ENCODE peak calls at places on chromosomes 11 and 22, in nine cellular contexts. S, G, N, X, U, H, I, V and O are unnamed samples.

GRCh38 chr11:129021295-129021694 is 78.6 kb upstream of the TP53AIP1 start:
- DNase-seq in X (no peak), H (no peak), U (no peak), V (no peak), I (no peak), N (no peak), G (no peak), S (no peak), O (no peak)

GRCh38 chr11:28086569-28086968 is 21.4 kb downstream of the KIF18A start:
- DNase-seq in U (no peak), I (no peak), X (peak), S (no peak), N (no peak), G (no peak), V (no peak), H (no peak), O (no peak)

GRCh38 chr11:113278925-113279324 is 35.5 kb upstream of the TTC12 start:
- DNase-seq in G (no peak), N (no peak), U (no peak), I (no peak), X (no peak), H (no peak), S (no peak), V (no peak), O (no peak)

GRCh38 chr11:20162824-20163777 is 2.8 kb upstream of the DBX1 start:
- DNase-seq in H (no peak), U (no peak), V (no peak), N (no peak), X (peak), G (peak), I (no peak), S (no peak), O (peak)

GRCh38 chr11:1422481-1422880 is 32.7 kb downstream of the BRSK2 start:
- DNase-seq in G (peak), N (no peak), H (no peak), S (no peak), U (no peak), X (no peak), I (no peak), V (no peak), O (peak)

GRCh38 chr11:118845369-118845768 is 38.3 kb upstream of the CXCR5 start:
- DNase-seq in S (no peak), U (no peak), I (no peak), G (no peak), N (no peak), V (no peak), H (no peak), X (peak), O (no peak)

GRCh38 chr22:19117111-19117512 is 5.1 kb downstream of the DGCR2 start:
- DNase-seq in V (no peak), S (no peak), G (no peak), U (no peak), N (no peak), H (no peak), X (no peak), I (no peak), O (no peak)

GRCh38 chr22:37121887-37122591 is 12.5 kb upstream of the TMPRSS6 start:
- DNase-seq in N (no peak), U (peak), H (no peak), V (no peak), G (peak), I (peak), X (peak), S (no peak), O (no peak)

GRCh38 chr11:111137846-111138245 is 107.7 kb upstream of the POU2AF2 start:
- DNase-seq in I (no peak), H (no peak), N (no peak), S (no peak), V (no peak), X (no peak), U (no peak), G (no peak), O (no peak)